ENCODE peak calls at places on chromosomes 4 and X, in six cellular contexts. Y is iPS-NIHi11, H is COR-L47, X is mesothelial cell of epicardium, O is AG08396, S is aorta. T is an unnamed sample.

GRCh38 chrX:2397648-2398340 is 103.0 kb downstream of the DHRSX start:
- DNase-seq in Y (no peak), H (no peak), X (no peak), O (peak), S (no peak), T (no peak)

GRCh38 chr4:111797455-111798163 is 347.6 kb upstream of the FAM241A start:
- DNase-seq in Y (no peak), H (no peak), X (no peak), O (no peak), S (no peak), T (no peak)

GRCh38 chr4:128163177-128164117 is 102.3 kb downstream of the LARP1B start:
- DNase-seq in Y (no peak), H (no peak), X (no peak), O (peak), S (no peak), T (no peak)

GRCh38 chrX:47749185-47749967 is 87.3 kb upstream of the ZNF81 start:
- DNase-seq in Y (no peak), H (no peak), X (no peak), O (no peak), S (no peak), T (no peak)

GRCh38 chr4:6886886-6887285 is 22.7 kb upstream of the TBC1D14 start:
- DNase-seq in Y (no peak), H (no peak), X (no peak), O (no peak), S (no peak), T (no peak)

GRCh38 chr4:170089274-170089742 is 448 bp downstream of the AADAT start:
- DNase-seq in Y (peak), H (peak), X (no peak), O (peak), S (no peak), T (no peak)

GRCh38 chr4:103046416-103047290 is 27.1 kb upstream of the SLC9B1 start:
- DNase-seq in Y (peak), H (peak), X (no peak), O (peak), S (no peak), T (no peak)

GRCh38 chr4:57499786-57500185 is 389.6 kb upstream of the IGFBP7 start:
- DNase-seq in Y (peak), H (no peak), X (no peak), O (no peak), S (no peak), T (no peak)

GRCh38 chr4:187558391-187558790 is 437.2 kb upstream of the ZFP42 start:
- DNase-seq in Y (no peak), H (no peak), X (no peak), O (no peak), S (no peak), T (no peak)

GRCh38 chr4:70969076-70969475 is 24.4 kb upstream of the DCK start:
- DNase-seq in Y (no peak), H (no peak), X (no peak), O (no peak), S (no peak), T (no peak)

GRCh38 chr4:6277139-6277802 is 7.6 kb downstream of the WFS1 start:
- DNase-seq in Y (no peak), H (no peak), X (no peak), O (no peak), S (no peak), T (peak)

GRCh38 chr4:184383497-184384055 is 90.8 kb downstream of the IRF2 start:
- DNase-seq in Y (no peak), H (no peak), X (no peak), O (peak), S (peak), T (peak)

GRCh38 chrX:23372220-23372902 is 37.7 kb downstream of the PTCHD1 start:
- DNase-seq in Y (no peak), H (no peak), X (no peak), O (no peak), S (no peak), T (no peak)

GRCh38 chr4:11393551-11393950 is 35.1 kb downstream of the HS3ST1 start:
- DNase-seq in Y (no peak), H (no peak), X (no peak), O (no peak), S (no peak), T (no peak)

GRCh38 chr4:26162095-26162494 is 158.7 kb upstream of the RBPJ start:
- DNase-seq in Y (no peak), H (no peak), X (no peak), O (no peak), S (no peak), T (no peak)

GRCh38 chr4:94491322-94491721 is 39.6 kb downstream of the PDLIM5 start:
- DNase-seq in Y (no peak), H (no peak), X (no peak), O (no peak), S (no peak), T (no peak)

GRCh38 chr4:8869002-8869878 is 2.4 kb downstream of the HMX1 start:
- DNase-seq in Y (no peak), H (no peak), X (no peak), O (no peak), S (no peak), T (no peak)

GRCh38 chr4:142549726-142550463 is 296.2 kb downstream of the INPP4B start:
- DNase-seq in Y (peak), H (peak), X (no peak), O (peak), S (no peak), T (no peak)

GRCh38 chr4:146643812-146644401 is 5.2 kb downstream of the POU4F2 start:
- DNase-seq in Y (peak), H (no peak), X (no peak), O (peak), S (no peak), T (no peak)

GRCh38 chr4:10334506-10335028 is 122.7 kb downstream of the ZNF518B start:
- DNase-seq in Y (no peak), H (no peak), X (no peak), O (no peak), S (no peak), T (no peak)

GRCh38 chr4:183700407-183700806 is 41.3 kb downstream of the TRAPPC11 start:
- DNase-seq in Y (no peak), H (no peak), X (no peak), O (no peak), S (no peak), T (no peak)

GRCh38 chrX:130770615-130771014 is 132.4 kb downstream of the ENOX2 start:
- DNase-seq in Y (no peak), H (no peak), X (no peak), O (peak), S (no peak), T (no peak)

GRCh38 chrX:133415276-133416105 is at the start of gene GPC4:
- DNase-seq in Y (peak), H (no peak), X (peak), O (peak), S (peak), T (peak)

GRCh38 chr4:52555356-52555716 is 103.8 kb downstream of the USP46 start:
- DNase-seq in Y (no peak), H (no peak), X (no peak), O (no peak), S (no peak), T (no peak)

GRCh38 chr4:1746919-1747602 is 25.7 kb downstream of the TACC3 start:
- DNase-seq in Y (no peak), H (no peak), X (no peak), O (no peak), S (no peak), T (no peak)

GRCh38 chr4:168766537-168767316 is 243.3 kb downstream of the CBR4 start:
- DNase-seq in Y (no peak), H (no peak), X (no peak), O (peak), S (no peak), T (no peak)

GRCh38 chrX:68396953-68397352 is 36.3 kb downstream of the OPHN1 start:
- DNase-seq in Y (no peak), H (no peak), X (no peak), O (no peak), S (no peak), T (no peak)

GRCh38 chrX:120457766-120458180 is 11.3 kb downstream of the LAMP2 start:
- DNase-seq in Y (no peak), H (no peak), X (no peak), O (no peak), S (no peak), T (no peak)

T was measured in sigmoid colon.